ENCODE peak calls at places on chromosomes 6 and 20, in five cellular contexts. A is activated T-cell treated with anti-CD3 and anti-CD28 coated beads for 1 hour, F is T-helper 2 cell, J is colonic mucosa, L is germinal center. I is an unnamed sample.

GRCh38 chr20:10469599-10469998 is 34.5 kb downstream of the SLX4IP start:
- DNase-seq in A (no peak), F (no peak), J (peak), L (no peak), I (peak)

GRCh38 chr6:126054258-126054702 is 67.9 kb downstream of the TRMT11 start:
- DNase-seq in A (no peak), F (no peak), J (peak), L (no peak), I (no peak)

GRCh38 chr20:57089701-57090144 is 176.7 kb downstream of the BMP7 start:
- DNase-seq in A (peak), F (peak), J (peak), L (peak), I (peak)

GRCh38 chr6:157045831-157046454 is 268.8 kb downstream of the ARID1B start:
- DNase-seq in A (no peak), F (no peak), J (no peak), L (no peak), I (no peak)

GRCh38 chr6:169843110-169843509 is 91.7 kb downstream of the ERMARD start:
- DNase-seq in A (no peak), F (no peak), J (no peak), L (no peak), I (no peak)

GRCh38 chr20:35077341-35077740 is 15.3 kb downstream of the TRPC4AP start:
- DNase-seq in A (no peak), F (no peak), J (no peak), L (no peak), I (no peak)

GRCh38 chr6:98787961-98788360 is 46.4 kb upstream of the POU3F2 start:
- DNase-seq in A (no peak), F (no peak), J (no peak), L (no peak), I (no peak)

GRCh38 chr6:26251354-26252081 is 113.5 kb upstream of the BTN3A2 start:
- DNase-seq in A (peak), F (peak), J (peak), L (peak), I (peak)

GRCh38 chr20:19881080-19881840 is 123.2 kb downstream of the RIN2 start:
- DNase-seq in A (no peak), F (no peak), J (no peak), L (no peak), I (no peak)